ENCODE peak calls at places on chromosomes 13 and 19, in eight cellular contexts. J is pancreas; V is EL; T is retina; Q is T-helper 17 cell; U is CD8-positive, alpha-beta T cell; W is cardiac fibroblast; O is NCI-H524. M is an unnamed sample.

GRCh38 chr13:51240178-51240577 is 18.0 kb downstream of the FAM124A start:
- DNase-seq in V (no peak), Q (no peak), O (no peak), W (no peak), J (no peak), T (no peak), U (no peak), M (no peak)

GRCh38 chr19:50519006-50519575 is 5.4 kb upstream of the ASPDH start:
- DNase-seq in O (no peak), Q (no peak), J (no peak), W (no peak), U (no peak), V (no peak), T (no peak), M (no peak)

GRCh38 chr19:53057904-53058579 is 13.5 kb downstream of the ERVV-2 start:
- DNase-seq in O (peak), T (peak), U (no peak), W (no peak), V (peak), Q (no peak), J (peak), M (peak)

GRCh38 chr13:33518442-33518841 is 232.9 kb upstream of the STARD13 start:
- DNase-seq in J (no peak), Q (no peak), T (no peak), V (no peak), W (no peak), O (peak), U (no peak), M (no peak)

GRCh38 chr13:23381877-23382276 is 51.6 kb downstream of the SACS start:
- DNase-seq in U (no peak), J (no peak), T (peak), O (no peak), V (no peak), W (no peak), Q (no peak), M (no peak)

GRCh38 chr19:39236527-39236926 is 8.3 kb downstream of the IFNL3 start:
- DNase-seq in Q (no peak), V (no peak), O (no peak), W (no peak), T (no peak), U (peak), J (no peak), M (no peak)

GRCh38 chr19:49447485-49448431 is 3.9 kb downstream of the PIH1D1 start:
- DNase-seq in Q (no peak), J (peak), O (peak), V (peak), U (no peak), W (no peak), T (no peak), M (no peak)

GRCh38 chr13:41019027-41019487 is at the start of gene ELF1:
- DNase-seq in V (peak), Q (peak), J (peak), T (no peak), W (peak), U (peak), O (no peak), M (peak)

GRCh38 chr13:99354371-99354951 is 47.3 kb upstream of the GPR183 start:
- DNase-seq in V (peak), O (no peak), U (no peak), W (no peak), T (no peak), Q (no peak), J (no peak), M (no peak)

GRCh38 chr13:42547615-42548014 is 26.3 kb upstream of the TNFSF11 start:
- DNase-seq in U (no peak), V (no peak), W (no peak), T (no peak), O (no peak), Q (no peak), J (no peak), M (peak)

GRCh38 chr19:1360818-1361461 is 22.8 kb upstream of the NDUFS7 start:
- DNase-seq in U (no peak), O (no peak), V (peak), Q (no peak), W (peak), T (no peak), J (peak), M (peak)

GRCh38 chr19:10091892-10092641 is 6.0 kb downstream of the SHFL start:
- DNase-seq in Q (no peak), W (no peak), T (no peak), J (no peak), V (no peak), U (no peak), O (no peak), M (no peak)

GRCh38 chr19:13902993-13903555 is 2.8 kb downstream of the BRME1 start:
- DNase-seq in Q (no peak), U (no peak), T (no peak), W (peak), J (no peak), O (peak), V (peak), M (no peak)

GRCh38 chr13:113653264-113654174 is 4.5 kb downstream of the ATP4B start:
- DNase-seq in W (no peak), V (no peak), U (no peak), T (no peak), O (no peak), Q (no peak), J (peak), M (peak)

GRCh38 chr19:9847087-9847671 is 12.1 kb downstream of the PIN1 start:
- DNase-seq in O (peak), Q (no peak), W (peak), U (peak), J (no peak), T (no peak), V (peak), M (peak)

GRCh38 chr19:43471091-43471490 is 5.7 kb upstream of the LYPD3 start:
- DNase-seq in O (no peak), T (no peak), Q (no peak), W (no peak), U (no peak), J (no peak), V (no peak), M (no peak)

GRCh38 chr13:41614671-41615519 is 157.5 kb downstream of the RGCC start:
- DNase-seq in O (no peak), Q (no peak), V (peak), J (no peak), T (no peak), W (peak), U (no peak), M (no peak)

GRCh38 chr19:16509141-16510061 is 13.2 kb downstream of the C19orf44 start:
- DNase-seq in W (no peak), T (no peak), O (no peak), Q (no peak), U (no peak), J (no peak), V (no peak), M (no peak)

GRCh38 chr13:71842003-71842402 is 25.0 kb downstream of the DACH1 start:
- DNase-seq in J (no peak), T (no peak), O (no peak), W (no peak), U (no peak), Q (no peak), V (no peak), M (no peak)

GRCh38 chr13:91286317-91286716 is 61.2 kb upstream of the MIR17HG start:
- DNase-seq in T (no peak), J (no peak), W (no peak), Q (no peak), U (no peak), O (no peak), V (no peak), M (no peak)

GRCh38 chr19:14405758-14406644 is 13.1 kb downstream of the DDX39A start:
- DNase-seq in O (peak), Q (peak), J (peak), T (peak), V (peak), U (peak), W (peak), M (peak)

GRCh38 chr19:28829762-28830161 is 383.2 kb downstream of the UQCRFS1 start:
- DNase-seq in T (no peak), Q (no peak), W (no peak), O (no peak), V (no peak), U (no peak), J (no peak), M (no peak)

GRCh38 chr19:39341720-39342604 is at the start of gene SAMD4B:
- DNase-seq in O (peak), Q (peak), V (peak), J (peak), W (peak), U (peak), T (peak), M (peak)

GRCh38 chr19:5154799-5155426 is 185.7 kb downstream of the PTPRS start:
- DNase-seq in W (no peak), J (no peak), V (no peak), U (no peak), Q (no peak), T (peak), O (peak), M (no peak)

GRCh38 chr19:35717665-35718344 is at the start of gene KMT2B:
- DNase-seq in O (no peak), T (no peak), J (no peak), U (no peak), Q (no peak), V (peak), W (no peak), M (peak)

GRCh38 chr19:47028372-47028672 is 8.7 kb downstream of the NPAS1 start:
- DNase-seq in T (no peak), O (peak), U (no peak), W (no peak), Q (no peak), V (no peak), J (no peak), M (peak)

GRCh38 chr13:99311748-99312492 is 4.7 kb upstream of the GPR183 start:
- DNase-seq in T (no peak), V (no peak), O (no peak), U (no peak), W (no peak), Q (no peak), J (no peak), M (no peak)

GRCh38 chr13:81493144-81493543 is 1152.2 kb upstream of the SPRY2 start:
- DNase-seq in T (no peak), W (no peak), U (no peak), O (peak), J (no peak), V (no peak), Q (no peak), M (no peak)

GRCh38 chr13:77918391-77919261 is at the start of gene EDNRB:
- DNase-seq in O (peak), V (peak), T (peak), J (no peak), W (peak), U (no peak), Q (no peak), M (peak)

GRCh38 chr19:3768015-3768747 is 3.8 kb downstream of the RAX2 start:
- DNase-seq in U (no peak), W (no peak), J (no peak), T (no peak), V (no peak), Q (no peak), O (peak), M (no peak)

GRCh38 chr13:113327391-113327765 is 30.3 kb downstream of the LAMP1 start:
- DNase-seq in O (peak), V (no peak), Q (no peak), U (no peak), J (no peak), T (no peak), W (no peak), M (no peak)

GRCh38 chr19:29690842-29691241 is 24.2 kb downstream of the C19orf12 start:
- DNase-seq in U (peak), J (no peak), T (no peak), W (peak), O (peak), Q (no peak), V (peak), M (no peak)